ENCODE peak calls at places on chromosomes 1 and 21, in six cellular contexts. One of them, this sample, is unnamed.
A peak's percentile ranks its signal among the peaks of the same experiment; 100 is the strongest.

GRCh38 chr1:154847891-154848290 is 22.2 kb downstream of the KCNN3 start:
- DNase-seq in heart right ventricle: no peak
- DNase-seq in neuronal stem cell: no peak
- DNase-seq in PC-3: no peak
- DNase-seq in spleen: no peak
- DNase-seq in tibial nerve: no peak
- DNase-seq in this sample: no peak

GRCh38 chr21:39637971-39638628 is 25.4 kb downstream of the B3GALT5 start:
- DNase-seq in heart right ventricle: no peak
- DNase-seq in neuronal stem cell: no peak
- DNase-seq in PC-3: no peak
- DNase-seq in spleen: no peak
- DNase-seq in tibial nerve: no peak
- DNase-seq in this sample: no peak

GRCh38 chr21:37452222-37452621 is 85.6 kb downstream of the DYRK1A start:
- DNase-seq in heart right ventricle: peak; percentile 65
- DNase-seq in neuronal stem cell: no peak
- DNase-seq in PC-3: no peak
- DNase-seq in spleen: no peak
- DNase-seq in tibial nerve: no peak
- DNase-seq in this sample: peak; percentile 17

GRCh38 chr1:24503003-24503751 is 541 bp downstream of the RCAN3 start:
- DNase-seq in heart right ventricle: no peak
- DNase-seq in neuronal stem cell: no peak
- DNase-seq in PC-3: peak; percentile 42
- DNase-seq in spleen: peak; percentile 83
- DNase-seq in tibial nerve: no peak
- DNase-seq in this sample: no peak

GRCh38 chr1:54804471-54805132 is 3.5 kb upstream of the TTC22 start:
- DNase-seq in heart right ventricle: no peak
- DNase-seq in neuronal stem cell: no peak
- DNase-seq in PC-3: peak; percentile 67
- DNase-seq in spleen: no peak
- DNase-seq in tibial nerve: no peak
- DNase-seq in this sample: no peak

GRCh38 chr1:56535362-56535761 is 44.0 kb downstream of the PLPP3 start:
- DNase-seq in heart right ventricle: no peak
- DNase-seq in neuronal stem cell: no peak
- DNase-seq in PC-3: no peak
- DNase-seq in spleen: no peak
- DNase-seq in tibial nerve: no peak
- DNase-seq in this sample: no peak

GRCh38 chr1:33094971-33095604 is 14.1 kb downstream of the AZIN2 start:
- DNase-seq in heart right ventricle: peak; percentile 63
- DNase-seq in neuronal stem cell: peak; percentile 73
- DNase-seq in PC-3: peak; percentile 88
- DNase-seq in spleen: no peak
- DNase-seq in tibial nerve: peak; percentile 85
- DNase-seq in this sample: no peak

GRCh38 chr1:107821340-107821739 is 143.6 kb downstream of the VAV3 start:
- DNase-seq in heart right ventricle: no peak
- DNase-seq in neuronal stem cell: no peak
- DNase-seq in PC-3: peak; percentile 6
- DNase-seq in spleen: no peak
- DNase-seq in tibial nerve: no peak
- DNase-seq in this sample: no peak

GRCh38 chr1:21099034-21099868 is 77.4 kb downstream of the EIF4G3 start:
- DNase-seq in heart right ventricle: no peak
- DNase-seq in neuronal stem cell: no peak
- DNase-seq in PC-3: peak; percentile 74
- DNase-seq in spleen: no peak
- DNase-seq in tibial nerve: no peak
- DNase-seq in this sample: no peak

GRCh38 chr1:100883963-100884362 is 10.7 kb downstream of the EXTL2 start:
- DNase-seq in heart right ventricle: no peak
- DNase-seq in neuronal stem cell: no peak
- DNase-seq in PC-3: peak; percentile 77
- DNase-seq in spleen: no peak
- DNase-seq in tibial nerve: no peak
- DNase-seq in this sample: no peak

GRCh38 chr21:41758550-41758949 is 8.3 kb downstream of the RIPK4 start:
- DNase-seq in heart right ventricle: no peak
- DNase-seq in neuronal stem cell: no peak
- DNase-seq in PC-3: peak; percentile 99
- DNase-seq in spleen: peak; percentile 19
- DNase-seq in tibial nerve: no peak
- DNase-seq in this sample: no peak

GRCh38 chr21:33299181-33299752 is 25.5 kb upstream of the IFNAR1 start:
- DNase-seq in heart right ventricle: no peak
- DNase-seq in neuronal stem cell: no peak
- DNase-seq in PC-3: peak; percentile 57
- DNase-seq in spleen: no peak
- DNase-seq in tibial nerve: no peak
- DNase-seq in this sample: no peak

GRCh38 chr1:202112864-202113689 is 9.6 kb upstream of the GPR37L1 start:
- DNase-seq in heart right ventricle: peak; percentile 61
- DNase-seq in neuronal stem cell: no peak
- DNase-seq in PC-3: no peak
- DNase-seq in spleen: no peak
- DNase-seq in tibial nerve: no peak
- DNase-seq in this sample: no peak

GRCh38 chr1:201319631-201320030 is 36.3 kb downstream of the PKP1 start:
- DNase-seq in heart right ventricle: no peak
- DNase-seq in neuronal stem cell: no peak
- DNase-seq in PC-3: no peak
- DNase-seq in spleen: no peak
- DNase-seq in tibial nerve: no peak
- DNase-seq in this sample: no peak

GRCh38 chr1:27341525-27342252 is at the start of gene SYTL1:
- DNase-seq in heart right ventricle: no peak
- DNase-seq in neuronal stem cell: no peak
- DNase-seq in PC-3: peak; percentile 86
- DNase-seq in spleen: peak; percentile 94
- DNase-seq in tibial nerve: no peak
- DNase-seq in this sample: no peak
- H3K4me3 ChIP-seq in heart right ventricle: no peak within 1 kb of the TSS
- H3K4me3 ChIP-seq in neuronal stem cell: peak within 1 kb of the TSS; percentile 24
- H3K4me3 ChIP-seq in PC-3: peak within 1 kb of the TSS; percentile 79
- H3K4me3 ChIP-seq in spleen: peak within 1 kb of the TSS; percentile 39
- H3K4me3 ChIP-seq in tibial nerve: no peak within 1 kb of the TSS
- H3K4me3 ChIP-seq in this sample: peak within 1 kb of the TSS; percentile 26

DNA sequence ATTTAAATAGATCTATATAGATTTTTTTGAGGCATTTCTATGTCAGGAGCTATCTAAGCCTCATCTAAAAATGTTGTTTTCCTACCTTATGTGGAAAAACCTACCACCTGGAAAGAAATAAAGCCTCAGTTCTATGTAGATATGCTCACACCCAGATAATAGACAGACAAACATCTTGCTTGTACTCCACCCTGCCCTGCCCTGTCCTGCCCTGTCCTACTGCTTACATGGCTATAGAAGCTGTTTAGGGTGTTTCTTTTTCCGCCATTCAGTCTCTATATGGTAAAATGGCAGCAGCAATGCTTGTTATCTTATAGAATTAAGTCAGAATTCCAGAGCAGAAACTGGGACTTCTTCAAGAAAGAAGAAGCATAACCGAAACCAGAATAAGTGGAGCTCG is 13.4 kb downstream of the CTTNBP2NL start:
- DNase-seq in heart right ventricle: no peak
- DNase-seq in neuronal stem cell: no peak
- DNase-seq in PC-3: no peak
- DNase-seq in spleen: no peak
- DNase-seq in tibial nerve: no peak
- DNase-seq in this sample: no peak
- H3K27ac ChIP-seq in heart right ventricle: no peak overlapping the region
- H3K27ac ChIP-seq in neuronal stem cell: no peak overlapping the region
- H3K27ac ChIP-seq in PC-3: no peak overlapping the region
- H3K27ac ChIP-seq in spleen: no peak overlapping the region
- H3K27ac ChIP-seq in tibial nerve: no peak overlapping the region
- H3K27ac ChIP-seq in this sample: no peak overlapping the region

GRCh38 chr1:9626201-9626608 is 25.3 kb upstream of the PIK3CD start:
- DNase-seq in heart right ventricle: no peak
- DNase-seq in neuronal stem cell: no peak
- DNase-seq in PC-3: no peak
- DNase-seq in spleen: peak; percentile 87
- DNase-seq in tibial nerve: no peak
- DNase-seq in this sample: no peak
- H3K4me1 ChIP-seq in heart right ventricle: peaks cover 13% of the 10 kb centered on the region
- H3K4me1 ChIP-seq in neuronal stem cell: peaks cover 7% of the 10 kb centered on the region
- H3K4me1 ChIP-seq in PC-3: no peaks in the 10 kb centered on the region
- H3K4me1 ChIP-seq in spleen: peaks cover 56% of the 10 kb centered on the region
- H3K4me1 ChIP-seq in tibial nerve: peaks cover 8% of the 10 kb centered on the region
- H3K4me1 ChIP-seq in this sample: peaks cover 4% of the 10 kb centered on the region

GRCh38 chr1:224497714-224498573 is 63.3 kb upstream of the WDR26 start:
- DNase-seq in heart right ventricle: peak; percentile 16
- DNase-seq in neuronal stem cell: no peak
- DNase-seq in PC-3: peak; percentile 91
- DNase-seq in spleen: no peak
- DNase-seq in tibial nerve: no peak
- DNase-seq in this sample: no peak

GRCh38 chr1:224499204-224499603 is 64.6 kb upstream of the WDR26 start:
- DNase-seq in heart right ventricle: no peak
- DNase-seq in neuronal stem cell: no peak
- DNase-seq in PC-3: peak; percentile 39
- DNase-seq in spleen: no peak
- DNase-seq in tibial nerve: no peak
- DNase-seq in this sample: no peak

GRCh38 chr1:224496826-224497225 is 62.2 kb upstream of the WDR26 start:
- DNase-seq in heart right ventricle: no peak
- DNase-seq in neuronal stem cell: no peak
- DNase-seq in PC-3: no peak
- DNase-seq in spleen: no peak
- DNase-seq in tibial nerve: no peak
- DNase-seq in this sample: no peak

GRCh38 chr1:224500802-224501201 is 66.2 kb upstream of the WDR26 start:
- DNase-seq in heart right ventricle: no peak
- DNase-seq in neuronal stem cell: no peak
- DNase-seq in PC-3: no peak
- DNase-seq in spleen: no peak
- DNase-seq in tibial nerve: no peak
- DNase-seq in this sample: no peak

DNA sequence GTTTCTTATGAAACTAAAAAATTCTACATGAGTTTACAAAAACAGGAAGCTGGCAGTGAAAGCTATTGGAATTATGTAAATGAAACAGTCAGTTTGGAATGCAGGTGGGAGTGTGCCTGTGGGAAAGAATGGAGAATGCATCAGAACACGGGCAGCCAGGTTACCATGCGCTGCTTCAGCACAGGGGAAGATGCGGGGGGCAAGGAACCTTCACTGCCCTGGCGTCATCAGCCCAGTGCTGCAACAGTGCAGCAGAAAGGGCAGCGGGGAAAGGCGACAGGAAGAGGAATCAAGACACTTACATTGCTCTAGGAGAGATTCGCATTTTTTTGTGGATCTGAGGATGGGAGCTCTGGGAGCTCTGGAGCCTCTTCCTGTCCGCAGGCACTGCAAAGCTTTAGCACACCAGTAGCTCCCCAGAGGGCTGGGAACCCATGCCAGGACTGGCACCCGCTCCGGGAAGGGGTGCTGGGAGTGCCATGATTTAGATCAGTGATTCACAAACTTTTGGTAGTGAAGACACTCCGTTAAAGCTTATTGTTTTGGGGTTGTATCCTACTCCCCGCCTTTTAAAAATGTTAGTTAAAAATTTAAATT is 64.1 kb upstream of the WDR26 start:
- DNase-seq in heart right ventricle: peak; percentile 11
- DNase-seq in neuronal stem cell: no peak
- DNase-seq in PC-3: peak; percentile 94
- DNase-seq in spleen: no peak
- DNase-seq in tibial nerve: no peak
- DNase-seq in this sample: no peak
- H3K4me3 ChIP-seq in heart right ventricle: no peak overlapping the region
- H3K4me3 ChIP-seq in neuronal stem cell: peak overlapping the region; percentile 24
- H3K4me3 ChIP-seq in PC-3: peak overlapping the region; percentile 48
- H3K4me3 ChIP-seq in spleen: no peak overlapping the region
- H3K4me3 ChIP-seq in tibial nerve: no peak overlapping the region
- H3K4me3 ChIP-seq in this sample: peak overlapping the region; percentile 6

GRCh38 chr1:59516881-59517280 is 220.0 kb downstream of the FGGY start:
- DNase-seq in heart right ventricle: no peak
- DNase-seq in neuronal stem cell: no peak
- DNase-seq in PC-3: no peak
- DNase-seq in spleen: no peak
- DNase-seq in tibial nerve: peak; percentile 41
- DNase-seq in this sample: no peak
- H3K27ac ChIP-seq in heart right ventricle: no peak overlapping the region
- H3K27ac ChIP-seq in neuronal stem cell: no peak overlapping the region
- H3K27ac ChIP-seq in PC-3: no peak overlapping the region
- H3K27ac ChIP-seq in spleen: no peak overlapping the region
- H3K27ac ChIP-seq in tibial nerve: peak overlapping the region; percentile 84
- H3K27ac ChIP-seq in this sample: peak overlapping the region; percentile 50

GRCh38 chr1:227886503-227886961 is 61.2 kb downstream of the WNT9A start:
- DNase-seq in heart right ventricle: peak; percentile 6
- DNase-seq in neuronal stem cell: no peak
- DNase-seq in PC-3: no peak
- DNase-seq in spleen: peak; percentile 71
- DNase-seq in tibial nerve: no peak
- DNase-seq in this sample: no peak
- H3K4me1 ChIP-seq in heart right ventricle: peaks cover 27% of the 10 kb centered on the region
- H3K4me1 ChIP-seq in neuronal stem cell: peaks cover 13% of the 10 kb centered on the region
- H3K4me1 ChIP-seq in PC-3: peaks cover 16% of the 10 kb centered on the region
- H3K4me1 ChIP-seq in spleen: peaks cover 26% of the 10 kb centered on the region
- H3K4me1 ChIP-seq in tibial nerve: peaks cover 24% of the 10 kb centered on the region
- H3K4me1 ChIP-seq in this sample: peaks cover 19% of the 10 kb centered on the region

DNA sequence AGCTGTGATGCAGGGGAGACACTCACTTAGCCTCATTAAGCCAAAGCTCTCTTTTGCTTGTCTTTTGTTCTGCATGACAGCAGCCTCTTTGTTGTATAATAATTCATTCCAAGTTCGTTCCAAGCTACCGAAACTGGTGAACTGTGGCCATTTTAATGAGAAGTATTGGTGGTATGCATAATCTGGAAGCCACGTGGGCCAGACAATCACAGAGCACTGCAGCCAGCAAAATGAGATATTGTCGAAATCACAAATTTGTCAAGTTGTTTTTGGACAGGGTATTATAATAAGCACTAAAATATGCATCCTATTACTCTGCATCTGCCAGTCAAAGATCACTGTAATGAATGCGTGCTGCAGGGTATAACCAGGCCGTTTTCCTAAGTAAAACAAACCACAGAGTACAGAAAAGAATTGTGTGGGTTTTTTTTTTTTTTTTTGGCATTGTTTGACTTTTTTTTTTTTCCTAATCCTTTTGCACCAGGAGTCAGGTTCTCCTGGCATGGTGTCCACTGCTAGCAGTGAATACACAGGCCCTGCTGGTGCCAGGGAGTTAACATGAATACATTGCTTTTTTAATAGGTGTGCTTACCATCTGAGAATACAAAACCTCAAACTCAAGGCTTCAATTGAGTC is 423.9 kb downstream of the PTBP2 start:
- DNase-seq in heart right ventricle: no peak
- DNase-seq in neuronal stem cell: peak; percentile 58
- DNase-seq in PC-3: no peak
- DNase-seq in spleen: no peak
- DNase-seq in tibial nerve: no peak
- DNase-seq in this sample: no peak
- H3K4me3 ChIP-seq in heart right ventricle: no peak overlapping the region
- H3K4me3 ChIP-seq in neuronal stem cell: no peak overlapping the region
- H3K4me3 ChIP-seq in PC-3: no peak overlapping the region
- H3K4me3 ChIP-seq in spleen: no peak overlapping the region
- H3K4me3 ChIP-seq in tibial nerve: no peak overlapping the region
- H3K4me3 ChIP-seq in this sample: no peak overlapping the region

GRCh38 chr1:206471993-206472392 is 1.7 kb downstream of the IKBKE start:
- DNase-seq in heart right ventricle: no peak
- DNase-seq in neuronal stem cell: no peak
- DNase-seq in PC-3: no peak
- DNase-seq in spleen: peak; percentile 18
- DNase-seq in tibial nerve: no peak
- DNase-seq in this sample: no peak
- H3K27ac ChIP-seq in heart right ventricle: no peak overlapping the region
- H3K27ac ChIP-seq in neuronal stem cell: no peak overlapping the region
- H3K27ac ChIP-seq in PC-3: no peak overlapping the region
- H3K27ac ChIP-seq in spleen: peak overlapping the region; percentile 83
- H3K27ac ChIP-seq in tibial nerve: no peak overlapping the region
- H3K27ac ChIP-seq in this sample: no peak overlapping the region

GRCh38 chr1:27633640-27634165 is 1.3 kb downstream of the FGR start:
- DNase-seq in heart right ventricle: no peak
- DNase-seq in neuronal stem cell: no peak
- DNase-seq in PC-3: no peak
- DNase-seq in spleen: peak; percentile 76
- DNase-seq in tibial nerve: no peak
- DNase-seq in this sample: no peak
- H3K4me1 ChIP-seq in heart right ventricle: peaks cover 64% of the 10 kb centered on the region
- H3K4me1 ChIP-seq in neuronal stem cell: peaks cover 24% of the 10 kb centered on the region
- H3K4me1 ChIP-seq in PC-3: no peaks in the 10 kb centered on the region
- H3K4me1 ChIP-seq in spleen: peaks cover 97% of the 10 kb centered on the region
- H3K4me1 ChIP-seq in tibial nerve: peaks cover 39% of the 10 kb centered on the region
- H3K4me1 ChIP-seq in this sample: peaks cover 4% of the 10 kb centered on the region